ENCODE peak calls at places on chromosome 3, in nine cellular contexts. O is mesendoderm; Z is naive thymus-derived CD4-positive, alpha-beta T cell; S is upper lobe of right lung; H is BE2C; C is psoas muscle; G is uterus; W is vagina; T is PC-9. A is an unnamed sample. For H3K27me3, the result is how much of the 10 kb centered on the place peaks cover.

GRCh38 chr3:115204470-115204869 is 57.4 kb upstream of the ZBTB20 start:
- DNase-seq in O (no peak), Z (no peak), S (no peak), H (no peak), C (no peak), G (no peak), W (no peak), T (no peak), A (no peak)

GRCh38 chr3:100023150-100023549 is 91.2 kb downstream of the FILIP1L start:
- DNase-seq in O (no peak), Z (no peak), S (no peak), H (no peak), C (no peak), G (no peak), W (no peak), T (no peak), A (no peak)

GRCh38 chr3:186869253-186870235 is 27.0 kb downstream of the ADIPOQ start:
- DNase-seq in O (no peak), Z (no peak), S (no peak), H (no peak), C (no peak), G (no peak), W (no peak), T (no peak), A (no peak)

GRCh38 chr3:154122096-154122911 is 1.1 kb downstream of the ARHGEF26 start:
- DNase-seq in O (peak), Z (no peak), S (peak), H (no peak), C (no peak), G (peak), W (no peak), T (no peak), A (peak)

GRCh38 chr3:13543251-13543650 is 5.7 kb upstream of the FBLN2 start:
- DNase-seq in O (peak), Z (no peak), S (no peak), H (no peak), C (peak), G (peak), W (peak), T (no peak), A (peak)

GRCh38 chr3:111173328-111173900 is 101.8 kb downstream of the NECTIN3 start:
- DNase-seq in O (peak), Z (no peak), S (no peak), H (no peak), C (no peak), G (no peak), W (no peak), T (no peak), A (no peak)

GRCh38 chr3:71103430-71103881 is 480.1 kb downstream of the FOXP1 start:
- DNase-seq in O (no peak), Z (no peak), S (peak), H (peak), C (peak), G (peak), W (no peak), T (peak), A (peak)

GRCh38 chr3:44612678-44613077 is 12.2 kb upstream of the ZNF197 start:
- DNase-seq in O (no peak), Z (no peak), S (no peak), H (no peak), C (no peak), G (no peak), W (no peak), T (no peak), A (no peak)

GRCh38 chr3:107407355-107407754 is 30.1 kb downstream of the CCDC54 start:
- DNase-seq in O (no peak), Z (no peak), S (no peak), H (no peak), C (no peak), G (no peak), W (no peak), T (no peak), A (no peak)

GRCh38 chr3:74067296-74067695 is 442.6 kb upstream of the PDZRN3 start:
- DNase-seq in O (no peak), Z (no peak), S (no peak), H (no peak), C (no peak), G (no peak), W (no peak), T (no peak), A (no peak)

GRCh38 chr3:101574388-101575156 is 592 bp downstream of the PCNP start:
- DNase-seq in O (peak), Z (peak), S (peak), H (peak), C (peak), G (peak), W (peak), T (peak), A (peak)

GRCh38 chr3:129491794-129492193 is 36.6 kb upstream of the RHO start:
- DNase-seq in O (no peak), Z (no peak), S (no peak), H (no peak), C (no peak), G (no peak), W (no peak), T (no peak), A (no peak)

DNA sequence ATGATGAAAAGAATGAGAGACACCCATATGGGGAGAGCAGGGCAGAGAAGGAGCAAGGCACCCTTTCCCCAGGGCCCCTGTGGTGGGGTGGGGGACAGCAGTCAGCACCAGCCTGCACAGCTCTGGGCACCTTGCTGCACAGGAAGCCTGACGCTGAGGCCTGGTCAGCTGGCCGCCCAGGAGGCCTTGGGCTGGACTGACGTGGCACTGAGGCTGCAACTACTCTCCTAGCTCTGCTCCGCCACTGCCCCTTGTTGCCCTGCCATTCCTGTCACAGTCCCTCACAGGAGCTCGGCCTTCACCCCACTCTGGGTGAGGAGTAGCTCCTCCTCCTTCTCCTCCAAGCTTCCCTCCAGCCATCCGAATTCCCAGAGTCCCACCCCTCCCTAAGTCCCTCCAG is 99.7 kb downstream of the CPN2 start:
- DNase-seq in O (no peak), Z (no peak), S (no peak), H (no peak), C (no peak), G (no peak), W (no peak), T (no peak), A (no peak)
- H3K27me3 ChIP-seq in O (under half), Z (under half), S (under half), H (under half), C (under half), G (under half), W (under half), T (under half), A (under half)

GRCh38 chr3:12150112-12150511 is 8.6 kb downstream of the TIMP4 start:
- DNase-seq in O (no peak), Z (no peak), S (no peak), H (no peak), C (no peak), G (no peak), W (no peak), T (no peak), A (no peak)
- H3K4me3 ChIP-seq in O (no peak), Z (no peak), S (no peak), H (no peak), C (no peak), G (no peak), W (no peak), T (no peak), A (no peak)

GRCh38 chr3:147354621-147355020 is 51.7 kb downstream of the ZIC4 start:
- DNase-seq in O (no peak), Z (no peak), S (no peak), H (no peak), C (no peak), G (no peak), W (no peak), T (no peak), A (no peak)
- H3K27me3 ChIP-seq in O (half or more), Z (under half), S (half or more), H (half or more), C (half or more), G (under half), W (under half), T (under half), A (under half)

GRCh38 chr3:27878012-27878383 is 155.9 kb upstream of the EOMES start:
- DNase-seq in O (no peak), Z (no peak), S (no peak), H (no peak), C (no peak), G (no peak), W (no peak), T (no peak), A (no peak)
- H3K4me3 ChIP-seq in O (no peak), Z (no peak), S (no peak), H (no peak), C (no peak), G (no peak), W (no peak), T (no peak), A (no peak)

DNA sequence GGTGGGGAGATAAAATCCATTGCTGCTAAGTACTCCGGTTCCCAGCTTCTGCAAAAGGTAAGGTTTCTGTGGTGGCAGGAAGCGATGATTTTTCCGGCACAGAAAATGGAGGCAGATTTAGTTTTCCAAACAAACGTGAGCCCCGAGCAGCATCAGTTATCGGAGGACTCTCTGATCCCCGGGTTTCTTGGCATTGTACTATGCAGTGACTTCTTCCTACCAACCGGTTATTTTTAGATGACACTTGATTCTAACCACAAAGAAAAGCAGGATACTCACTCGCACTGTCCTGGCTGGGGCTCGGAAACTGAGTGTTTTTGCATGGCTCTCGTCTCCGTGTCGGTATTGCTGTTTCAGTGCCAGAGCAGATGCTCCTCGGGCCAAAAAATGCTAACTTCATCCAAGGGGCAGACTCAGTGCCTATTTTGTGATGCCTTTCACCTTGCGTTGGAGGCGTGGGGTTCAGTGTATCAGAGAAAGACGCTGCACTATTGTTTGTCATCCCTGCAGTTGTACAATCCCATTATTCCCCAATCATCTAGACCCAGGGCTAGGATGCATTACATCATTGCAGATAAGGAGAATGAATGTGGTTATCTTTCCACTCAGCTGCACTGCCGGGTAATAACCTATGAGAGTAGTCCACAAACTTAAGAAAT is 1.3 kb downstream of the CACNA2D3 start:
- DNase-seq in O (no peak), Z (no peak), S (no peak), H (peak), C (no peak), G (no peak), W (no peak), T (no peak), A (peak)
- H3K27me3 ChIP-seq in O (under half), Z (under half), S (under half), H (under half), C (under half), G (under half), W (under half), T (under half), A (under half)

GRCh38 chr3:183254816-183255730 is 2.0 kb downstream of the B3GNT5 start:
- DNase-seq in O (no peak), Z (no peak), S (no peak), H (no peak), C (no peak), G (no peak), W (no peak), T (peak), A (no peak)

GRCh38 chr3:183253364-183253960 is 409 bp downstream of the B3GNT5 start:
- DNase-seq in O (peak), Z (no peak), S (peak), H (peak), C (peak), G (peak), W (no peak), T (peak), A (peak)

GRCh38 chr3:183252973-183253363 is at the start of gene B3GNT5:
- DNase-seq in O (peak), Z (peak), S (peak), H (no peak), C (peak), G (peak), W (no peak), T (peak), A (no peak)

GRCh38 chr3:183253961-183254815 is 1.1 kb downstream of the B3GNT5 start:
- DNase-seq in O (peak), Z (no peak), S (peak), H (peak), C (peak), G (peak), W (no peak), T (peak), A (peak)

DNA sequence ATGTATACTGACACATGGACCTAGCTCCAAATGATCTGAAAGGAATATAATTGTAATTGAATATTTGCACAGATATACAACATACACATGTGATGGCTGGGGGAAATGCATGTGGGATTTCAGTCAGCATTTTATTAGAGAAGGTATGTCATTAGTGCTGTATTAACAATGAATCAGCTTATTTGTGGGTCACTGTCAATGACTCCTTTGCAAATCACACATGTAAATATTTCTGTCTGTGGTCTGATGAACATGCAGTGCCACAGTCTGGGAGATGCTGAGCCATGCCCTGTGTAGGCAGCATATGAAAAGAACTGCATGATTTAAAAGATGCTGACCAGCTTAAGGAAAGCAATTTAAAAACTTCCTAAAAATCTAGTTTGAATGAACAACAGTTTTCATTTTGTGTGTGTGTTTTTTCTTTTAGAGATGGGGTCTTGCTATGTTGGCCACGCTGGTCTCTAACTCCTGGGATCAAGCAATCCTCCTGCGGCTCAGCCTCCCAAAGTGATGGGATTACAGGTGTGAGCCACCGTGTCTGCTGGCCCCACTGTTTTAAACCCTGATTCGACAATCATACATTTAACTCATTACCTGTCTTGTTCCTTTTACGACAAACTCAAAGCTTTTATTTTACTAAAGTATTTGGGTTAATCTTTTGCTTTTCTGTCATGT is 808 bp upstream of the B3GNT5 start:
- DNase-seq in O (no peak), Z (no peak), S (no peak), H (no peak), C (no peak), G (no peak), W (no peak), T (no peak), A (no peak)
- H3K4me3 ChIP-seq in O (no peak), Z (no peak), S (no peak), H (no peak), C (peak), G (no peak), W (peak), T (peak), A (no peak)